ENCODE peak calls at places on chromosome 10, in five cellular contexts. X is body of pancreas, D is spleen, E is transverse colon, L is endothelial cell of umbilical vein. K is an unnamed sample.
A peak's percentile ranks its signal among the peaks of the same experiment; 100 is the strongest.

GRCh38 chr10:101020427-101020826 is 10.5 kb downstream of the PDZD7 start:
- DNase-seq in X (no peak), D (no peak), E (no peak), L (no peak), K (no peak)

GRCh38 chr10:71038234-71038633 is 149.9 kb upstream of the PCBD1 start:
- DNase-seq in X (no peak), D (peak; percentile 40), E (no peak), L (no peak), K (no peak)

GRCh38 chr10:18230794-18231193 is 90.6 kb downstream of the CACNB2 start:
- DNase-seq in X (no peak), D (no peak), E (no peak), L (no peak), K (no peak)

GRCh38 chr10:114310346-114310745 is 71.3 kb downstream of the VWA2 start:
- DNase-seq in X (no peak), D (peak; percentile 43), E (no peak), L (no peak), K (no peak)

GRCh38 chr10:73968101-73968515 is 29.8 kb upstream of the VCL start:
- DNase-seq in X (no peak), D (no peak), E (no peak), L (peak; percentile 67), K (no peak)

GRCh38 chr10:80253266-80253962 is 36.0 kb downstream of the MAT1A start:
- DNase-seq in X (no peak), D (no peak), E (no peak), L (no peak), K (no peak)

GRCh38 chr10:115720121-115720520 is 552.9 kb downstream of the GFRA1 start:
- DNase-seq in X (no peak), D (no peak), E (no peak), L (no peak), K (no peak)

GRCh38 chr10:9254353-9254752 is 1199.9 kb downstream of the GATA3 start:
- DNase-seq in X (no peak), D (no peak), E (no peak), L (no peak), K (no peak)

DNA sequence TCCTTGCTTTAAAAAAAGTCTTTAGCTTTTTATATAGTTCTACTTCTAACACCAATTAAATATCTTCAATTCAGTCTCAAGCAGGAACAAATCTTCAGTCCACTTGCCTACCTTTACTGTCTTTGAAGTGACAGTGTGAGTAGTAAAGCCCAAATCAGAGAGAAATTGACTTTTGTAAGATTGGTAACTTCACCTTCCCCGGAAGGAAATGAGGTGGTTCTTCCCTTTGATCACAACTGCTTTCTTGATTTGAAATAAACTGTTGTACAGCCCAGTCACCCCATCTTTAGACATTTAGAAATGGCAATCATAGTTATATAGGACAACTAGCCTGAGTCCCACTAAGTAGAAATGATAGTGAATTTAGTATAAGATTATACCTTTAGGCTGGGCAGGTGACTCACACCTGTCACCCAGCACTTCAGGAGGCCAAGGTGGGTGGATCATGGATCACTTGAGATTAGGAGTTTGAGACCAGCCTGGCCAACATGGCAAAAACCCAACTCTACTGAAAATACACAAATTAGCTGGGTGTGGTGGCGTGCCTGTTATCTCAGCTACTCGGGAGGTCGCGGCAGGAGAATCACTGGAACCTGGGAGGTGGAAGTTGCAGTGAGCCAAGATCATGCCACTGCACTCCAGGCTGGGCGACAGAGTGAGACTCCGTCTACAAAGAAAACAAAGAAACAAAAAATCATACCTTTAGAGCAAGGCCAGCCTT is 4.7 kb downstream of the FAS start:
- DNase-seq in X (no peak), D (no peak), E (no peak), L (no peak), K (no peak)
- H3K4me3 ChIP-seq in X (no peak overlapping the region), D (no peak overlapping the region), E (no peak overlapping the region), L (no peak overlapping the region), K (no peak overlapping the region)

DNA sequence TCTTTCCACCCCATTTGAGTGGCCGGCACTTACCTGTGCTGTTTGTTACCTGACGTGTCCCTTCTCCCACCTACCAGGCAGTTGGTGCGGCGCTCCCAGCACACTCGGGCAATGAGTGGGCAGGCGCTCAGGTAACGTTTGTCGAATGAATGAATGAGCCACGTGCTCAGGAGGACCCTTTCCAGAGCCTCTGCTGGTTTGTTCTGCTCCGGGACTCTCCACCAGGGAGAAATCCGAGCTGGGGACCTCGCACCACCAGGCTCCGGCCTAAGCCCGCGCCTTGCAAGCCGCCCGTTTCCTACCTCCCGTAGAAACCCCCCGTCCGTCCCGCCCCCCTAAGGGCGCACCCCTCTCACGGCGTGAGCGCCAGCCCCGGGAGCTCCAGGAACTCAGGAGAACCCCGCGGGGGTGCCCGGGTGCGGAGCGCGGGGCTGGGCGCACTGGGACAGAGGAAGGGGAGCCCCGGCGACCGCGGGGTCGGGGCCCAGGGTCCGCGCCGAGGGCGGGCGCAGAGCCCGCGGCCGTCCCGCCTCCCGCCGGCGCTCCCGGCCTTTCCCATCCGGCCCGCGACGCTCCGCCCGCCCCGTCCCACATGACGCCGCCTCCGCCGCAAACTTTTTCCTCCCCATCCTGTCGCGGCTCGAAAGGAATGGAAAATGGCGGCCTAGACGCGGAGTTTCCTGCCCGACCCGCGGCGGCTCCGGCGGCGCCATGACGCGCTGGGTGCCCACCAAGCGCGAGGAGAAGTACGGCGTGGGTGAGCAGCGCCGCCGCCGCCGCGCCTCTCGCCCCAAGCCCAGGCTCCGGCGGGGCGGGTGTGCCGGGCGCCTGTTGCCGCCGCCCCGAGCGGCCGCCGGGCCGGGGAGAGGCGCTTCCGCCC is at the start of gene DOCK1:
- DNase-seq in X (peak; percentile 70), D (peak; percentile 74), E (peak; percentile 74), L (peak; percentile 69), K (peak; percentile 74)
- TF ChIP-seq POLR2A in X (peak; percentile 41), D (no peak), E (no peak), L (peak; percentile 24), K (peak; percentile 34)

GRCh38 chr10:92832998-92833642 is 15.2 kb upstream of the EXOC6 start:
- DNase-seq in X (no peak), D (no peak), E (no peak), L (peak; percentile 75), K (no peak)

GRCh38 chr10:92834331-92834730 is 14.0 kb upstream of the EXOC6 start:
- DNase-seq in X (no peak), D (no peak), E (no peak), L (peak; percentile 59), K (no peak)

GRCh38 chr10:92832121-92832520 is 16.2 kb upstream of the EXOC6 start:
- DNase-seq in X (no peak), D (no peak), E (no peak), L (no peak), K (no peak)

GRCh38 chr10:92829042-92829785 is 19.1 kb upstream of the EXOC6 start:
- DNase-seq in X (no peak), D (no peak), E (no peak), L (no peak), K (peak; percentile 68)

DNA sequence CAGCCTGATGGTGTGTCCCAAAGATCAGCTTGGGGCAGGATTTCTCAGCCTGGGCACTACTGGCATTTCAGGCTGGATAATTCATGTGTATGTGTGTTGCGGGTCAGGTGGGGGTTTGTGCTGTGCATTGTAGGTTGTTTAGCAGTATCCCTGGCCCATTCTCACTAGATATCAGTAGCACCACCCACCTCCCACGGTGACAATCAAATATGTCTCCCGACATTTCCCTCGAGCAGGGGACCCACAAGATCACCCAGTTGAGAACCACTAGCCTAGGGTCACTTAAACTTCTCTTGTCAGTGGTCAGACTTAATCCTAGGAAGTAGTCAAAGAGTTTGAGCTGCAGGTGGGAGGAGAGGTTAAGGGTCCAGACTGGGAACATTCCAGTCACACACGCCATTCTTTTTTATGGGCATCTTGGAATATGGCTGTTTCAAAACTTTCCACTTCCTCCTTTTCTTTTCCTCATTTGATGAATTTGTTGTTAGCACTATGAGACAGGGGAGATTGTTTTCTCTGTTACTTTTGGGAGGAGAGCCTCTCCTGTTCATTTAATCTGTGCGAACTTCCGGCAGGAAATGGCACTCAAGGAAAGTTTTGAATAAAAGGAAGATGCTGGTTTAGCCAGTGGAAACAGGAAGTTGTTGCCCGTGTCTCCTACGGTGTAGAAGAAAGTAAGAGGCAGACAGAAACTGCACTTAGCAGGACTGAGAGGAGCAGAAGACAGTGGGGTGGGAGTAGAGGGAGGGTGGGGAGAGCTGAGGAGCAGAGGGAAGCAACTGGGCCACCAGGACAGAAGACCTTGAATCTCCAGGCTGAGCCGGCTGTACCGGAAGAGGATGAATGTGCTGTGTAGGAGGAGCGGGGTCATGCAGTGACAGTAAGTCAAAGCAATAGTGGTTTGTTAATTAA is 17.6 kb upstream of the EXOC6 start:
- DNase-seq in X (no peak), D (no peak), E (no peak), L (peak; percentile 91), K (peak; percentile 69)
- H3K4me3 ChIP-seq in X (no peak overlapping the region), D (peak overlapping the region; percentile 18), E (no peak overlapping the region), L (peak overlapping the region; percentile 91), K (no peak overlapping the region)

GRCh38 chr10:96831867-96832720 is at the start of gene LCOR:
- DNase-seq in X (peak; percentile 93), D (peak; percentile 96), E (peak; percentile 87), L (peak; percentile 85), K (peak; percentile 87)
- TF ChIP-seq POLR2A in X (peak; percentile 83), D (peak; percentile 64), E (peak; percentile 68), L (peak; percentile 87), K (peak; percentile 61)

GRCh38 chr10:35465601-35466140 is 129.4 kb downstream of the CCNY start:
- DNase-seq in X (no peak), D (no peak), E (no peak), L (no peak), K (no peak)
- H3K4me3 ChIP-seq in X (no peak overlapping the region), D (no peak overlapping the region), E (no peak overlapping the region), L (no peak overlapping the region), K (no peak overlapping the region)

GRCh38 chr10:28769147-28769604 is 91.9 kb downstream of the BAMBI start:
- DNase-seq in X (no peak), D (no peak), E (no peak), L (no peak), K (no peak)
- TF ChIP-seq POLR2A in X (no peak), D (no peak), E (no peak), L (no peak), K (no peak)